ENCODE peak calls at places on chromosomes 12 and 14, in ten cellular contexts. One of them, this sample, is unnamed.

GRCh38 chr12:104656921-104657320 is 200.2 kb downstream of the CHST11 start:
- DNase-seq in lower lobe of right lung: no peak
- DNase-seq in nephron progenitor cell: no peak
- DNase-seq in GM10248: no peak
- DNase-seq in transverse colon: no peak
- DNase-seq in HFF-Myc: no peak
- DNase-seq in A673: no peak
- DNase-seq in GM13976: no peak
- DNase-seq in upper lobe of right lung: no peak
- DNase-seq in kidney epithelial cell: no peak
- DNase-seq in this sample: no peak

GRCh38 chr14:49549881-49550280 is 36.3 kb downstream of the RPS29 start:
- DNase-seq in A673: peak; percentile 21
- DNase-seq in upper lobe of right lung: no peak
- DNase-seq in transverse colon: no peak
- DNase-seq in lower lobe of right lung: no peak
- DNase-seq in HFF-Myc: no peak
- DNase-seq in nephron progenitor cell: no peak
- DNase-seq in kidney epithelial cell: peak; percentile 56
- DNase-seq in GM13976: no peak
- DNase-seq in GM10248: no peak
- DNase-seq in this sample: no peak

GRCh38 chr14:86015916-86016315 is 486.0 kb downstream of the FLRT2 start:
- DNase-seq in kidney epithelial cell: no peak
- DNase-seq in GM10248: no peak
- DNase-seq in lower lobe of right lung: no peak
- DNase-seq in transverse colon: no peak
- DNase-seq in upper lobe of right lung: no peak
- DNase-seq in GM13976: no peak
- DNase-seq in HFF-Myc: no peak
- DNase-seq in nephron progenitor cell: no peak
- DNase-seq in A673: no peak
- DNase-seq in this sample: no peak

GRCh38 chr12:121917950-121918678 is at the start of gene CFAP251:
- DNase-seq in GM13976: peak; percentile 97
- DNase-seq in upper lobe of right lung: peak; percentile 99
- DNase-seq in GM10248: peak; percentile 97
- DNase-seq in lower lobe of right lung: peak; percentile 100
- DNase-seq in A673: peak; percentile 98
- DNase-seq in transverse colon: peak; percentile 99
- DNase-seq in nephron progenitor cell: peak; percentile 92
- DNase-seq in HFF-Myc: peak; percentile 47
- DNase-seq in kidney epithelial cell: no peak
- DNase-seq in this sample: peak; percentile 93

GRCh38 chr12:85866929-85867776 is 6.9 kb upstream of the NTS start:
- DNase-seq in GM10248: peak; percentile 55
- DNase-seq in kidney epithelial cell: peak; percentile 19
- DNase-seq in HFF-Myc: peak; percentile 11
- DNase-seq in transverse colon: no peak
- DNase-seq in nephron progenitor cell: no peak
- DNase-seq in A673: peak; percentile 82
- DNase-seq in GM13976: peak; percentile 51
- DNase-seq in lower lobe of right lung: no peak
- DNase-seq in upper lobe of right lung: no peak
- DNase-seq in this sample: peak; percentile 58

GRCh38 chr14:68789798-68790655 is 2.8 kb downstream of the ZFP36L1 start:
- DNase-seq in lower lobe of right lung: no peak
- DNase-seq in nephron progenitor cell: no peak
- DNase-seq in kidney epithelial cell: no peak
- DNase-seq in HFF-Myc: no peak
- DNase-seq in GM10248: no peak
- DNase-seq in upper lobe of right lung: peak; percentile 71
- DNase-seq in GM13976: no peak
- DNase-seq in transverse colon: peak; percentile 33
- DNase-seq in A673: no peak
- DNase-seq in this sample: no peak

GRCh38 chr14:57199911-57200310 is 68.8 kb downstream of the EXOC5 start:
- DNase-seq in lower lobe of right lung: no peak
- DNase-seq in HFF-Myc: no peak
- DNase-seq in GM13976: no peak
- DNase-seq in A673: no peak
- DNase-seq in upper lobe of right lung: no peak
- DNase-seq in transverse colon: no peak
- DNase-seq in nephron progenitor cell: no peak
- DNase-seq in kidney epithelial cell: peak; percentile 29
- DNase-seq in GM10248: no peak
- DNase-seq in this sample: no peak

GRCh38 chr12:52191841-52192791 is at the start of gene KRT80:
- DNase-seq in kidney epithelial cell: peak; percentile 99
- DNase-seq in HFF-Myc: peak; percentile 98
- DNase-seq in transverse colon: peak; percentile 84
- DNase-seq in upper lobe of right lung: peak; percentile 90
- DNase-seq in GM10248: no peak
- DNase-seq in nephron progenitor cell: no peak
- DNase-seq in lower lobe of right lung: peak; percentile 87
- DNase-seq in A673: peak; percentile 97
- DNase-seq in GM13976: no peak
- DNase-seq in this sample: no peak

GRCh38 chr14:60862283-60862682 is 118.6 kb downstream of the TRMT5 start:
- DNase-seq in transverse colon: peak; percentile 82
- DNase-seq in nephron progenitor cell: no peak
- DNase-seq in A673: peak; percentile 53
- DNase-seq in GM13976: no peak
- DNase-seq in HFF-Myc: peak; percentile 32
- DNase-seq in kidney epithelial cell: no peak
- DNase-seq in upper lobe of right lung: no peak
- DNase-seq in lower lobe of right lung: no peak
- DNase-seq in GM10248: no peak
- DNase-seq in this sample: no peak

GRCh38 chr14:52350445-52350844 is 36.3 kb downstream of the PTGER2 start:
- DNase-seq in upper lobe of right lung: no peak
- DNase-seq in lower lobe of right lung: no peak
- DNase-seq in GM10248: no peak
- DNase-seq in GM13976: no peak
- DNase-seq in nephron progenitor cell: no peak
- DNase-seq in kidney epithelial cell: no peak
- DNase-seq in HFF-Myc: no peak
- DNase-seq in A673: no peak
- DNase-seq in transverse colon: no peak
- DNase-seq in this sample: no peak

GRCh38 chr14:59332727-59333126 is 132.5 kb downstream of the GPR135 start:
- DNase-seq in lower lobe of right lung: no peak
- DNase-seq in HFF-Myc: no peak
- DNase-seq in upper lobe of right lung: no peak
- DNase-seq in transverse colon: no peak
- DNase-seq in GM13976: no peak
- DNase-seq in GM10248: no peak
- DNase-seq in A673: no peak
- DNase-seq in kidney epithelial cell: no peak
- DNase-seq in nephron progenitor cell: no peak
- DNase-seq in this sample: no peak

GRCh38 chr12:111126331-111126730 is 206.0 kb upstream of the MYL2 start:
- DNase-seq in A673: no peak
- DNase-seq in transverse colon: no peak
- DNase-seq in GM10248: no peak
- DNase-seq in lower lobe of right lung: no peak
- DNase-seq in kidney epithelial cell: no peak
- DNase-seq in nephron progenitor cell: no peak
- DNase-seq in upper lobe of right lung: no peak
- DNase-seq in HFF-Myc: no peak
- DNase-seq in GM13976: no peak
- DNase-seq in this sample: no peak

GRCh38 chr14:105842105-105842504 is 315.7 kb downstream of the TMEM121 start:
- DNase-seq in lower lobe of right lung: no peak
- DNase-seq in transverse colon: no peak
- DNase-seq in nephron progenitor cell: no peak
- DNase-seq in A673: no peak
- DNase-seq in GM13976: no peak
- DNase-seq in HFF-Myc: no peak
- DNase-seq in upper lobe of right lung: no peak
- DNase-seq in GM10248: no peak
- DNase-seq in kidney epithelial cell: no peak
- DNase-seq in this sample: no peak

GRCh38 chr12:63906876-63907275 is 62.4 kb downstream of the SRGAP1 start:
- DNase-seq in transverse colon: no peak
- DNase-seq in GM13976: no peak
- DNase-seq in lower lobe of right lung: no peak
- DNase-seq in A673: no peak
- DNase-seq in upper lobe of right lung: no peak
- DNase-seq in nephron progenitor cell: no peak
- DNase-seq in HFF-Myc: no peak
- DNase-seq in GM10248: no peak
- DNase-seq in kidney epithelial cell: no peak
- DNase-seq in this sample: no peak

GRCh38 chr12:19892186-19892585 is 452.9 kb downstream of the AEBP2 start:
- DNase-seq in kidney epithelial cell: no peak
- DNase-seq in transverse colon: no peak
- DNase-seq in HFF-Myc: no peak
- DNase-seq in upper lobe of right lung: no peak
- DNase-seq in GM10248: no peak
- DNase-seq in A673: peak; percentile 52
- DNase-seq in nephron progenitor cell: no peak
- DNase-seq in lower lobe of right lung: no peak
- DNase-seq in GM13976: no peak
- DNase-seq in this sample: no peak

GRCh38 chr12:89504560-89505346 is 19.8 kb downstream of the GALNT4 start:
- DNase-seq in upper lobe of right lung: no peak
- DNase-seq in GM10248: no peak
- DNase-seq in lower lobe of right lung: no peak
- DNase-seq in transverse colon: no peak
- DNase-seq in A673: no peak
- DNase-seq in kidney epithelial cell: no peak
- DNase-seq in HFF-Myc: no peak
- DNase-seq in nephron progenitor cell: no peak
- DNase-seq in GM13976: no peak
- DNase-seq in this sample: no peak

GRCh38 chr12:26370098-26370497 is 174.7 kb downstream of the SSPN start:
- DNase-seq in kidney epithelial cell: no peak
- DNase-seq in GM10248: no peak
- DNase-seq in A673: no peak
- DNase-seq in HFF-Myc: no peak
- DNase-seq in nephron progenitor cell: no peak
- DNase-seq in lower lobe of right lung: no peak
- DNase-seq in transverse colon: no peak
- DNase-seq in GM13976: no peak
- DNase-seq in upper lobe of right lung: no peak
- DNase-seq in this sample: no peak

GRCh38 chr14:21589317-21589716 is 9.4 kb upstream of the OR10G3 start:
- DNase-seq in transverse colon: no peak
- DNase-seq in HFF-Myc: no peak
- DNase-seq in A673: no peak
- DNase-seq in kidney epithelial cell: no peak
- DNase-seq in GM10248: no peak
- DNase-seq in lower lobe of right lung: no peak
- DNase-seq in nephron progenitor cell: no peak
- DNase-seq in GM13976: no peak
- DNase-seq in upper lobe of right lung: no peak
- DNase-seq in this sample: no peak
- TF ChIP-seq CTCF in transverse colon: no peak
- TF ChIP-seq CTCF in HFF-Myc: no peak
- TF ChIP-seq CTCF in A673: no peak
- TF ChIP-seq CTCF in kidney epithelial cell: no peak
- TF ChIP-seq CTCF in GM10248: no peak
- TF ChIP-seq CTCF in lower lobe of right lung: no peak
- TF ChIP-seq CTCF in nephron progenitor cell: no peak
- TF ChIP-seq CTCF in GM13976: no peak
- TF ChIP-seq CTCF in upper lobe of right lung: no peak
- TF ChIP-seq CTCF in this sample: no peak

GRCh38 chr14:38808734-38809455 is 294.1 kb downstream of the SEC23A start:
- DNase-seq in A673: peak; percentile 3
- DNase-seq in nephron progenitor cell: no peak
- DNase-seq in transverse colon: peak; percentile 86
- DNase-seq in GM10248: no peak
- DNase-seq in upper lobe of right lung: no peak
- DNase-seq in lower lobe of right lung: no peak
- DNase-seq in HFF-Myc: no peak
- DNase-seq in GM13976: no peak
- DNase-seq in kidney epithelial cell: no peak
- DNase-seq in this sample: no peak
- TF ChIP-seq CTCF in A673: peak; percentile 19
- TF ChIP-seq CTCF in nephron progenitor cell: no peak
- TF ChIP-seq CTCF in transverse colon: peak; percentile 21
- TF ChIP-seq CTCF in GM10248: no peak
- TF ChIP-seq CTCF in upper lobe of right lung: no peak
- TF ChIP-seq CTCF in lower lobe of right lung: no peak
- TF ChIP-seq CTCF in HFF-Myc: peak; percentile 15
- TF ChIP-seq CTCF in GM13976: no peak
- TF ChIP-seq CTCF in kidney epithelial cell: peak; percentile 7
- TF ChIP-seq CTCF in this sample: peak; percentile 15

DNA sequence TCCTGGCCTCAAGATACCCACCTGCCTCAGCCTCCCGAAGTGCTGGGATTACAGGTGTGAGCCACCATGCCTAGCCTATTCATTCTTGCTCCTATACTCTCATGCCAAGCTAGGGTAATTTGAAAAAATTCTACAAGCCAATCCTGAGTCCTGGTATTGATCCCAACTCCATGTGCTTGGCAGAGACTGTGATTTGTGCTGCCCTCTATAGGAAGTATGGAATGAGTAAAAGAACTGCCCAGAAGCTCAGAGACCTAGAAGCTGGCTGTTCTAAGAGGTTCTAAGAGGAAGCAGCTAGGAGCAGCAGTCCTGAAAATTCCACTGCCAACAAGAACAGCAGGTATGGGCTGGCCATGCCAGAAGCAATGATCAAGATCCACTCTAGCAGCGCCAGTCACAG is 402.5 kb downstream of the PCNX1 start:
- DNase-seq in A673: no peak
- DNase-seq in lower lobe of right lung: no peak
- DNase-seq in kidney epithelial cell: no peak
- DNase-seq in GM13976: no peak
- DNase-seq in nephron progenitor cell: no peak
- DNase-seq in upper lobe of right lung: no peak
- DNase-seq in GM10248: no peak
- DNase-seq in transverse colon: no peak
- DNase-seq in HFF-Myc: no peak
- DNase-seq in this sample: no peak
- TF ChIP-seq CTCF in A673: peak; percentile 49
- TF ChIP-seq CTCF in lower lobe of right lung: no peak
- TF ChIP-seq CTCF in kidney epithelial cell: no peak
- TF ChIP-seq CTCF in GM13976: no peak
- TF ChIP-seq CTCF in nephron progenitor cell: no peak
- TF ChIP-seq CTCF in upper lobe of right lung: no peak
- TF ChIP-seq CTCF in GM10248: no peak
- TF ChIP-seq CTCF in transverse colon: peak; percentile 3
- TF ChIP-seq CTCF in HFF-Myc: peak; percentile 23
- TF ChIP-seq CTCF in this sample: no peak

DNA sequence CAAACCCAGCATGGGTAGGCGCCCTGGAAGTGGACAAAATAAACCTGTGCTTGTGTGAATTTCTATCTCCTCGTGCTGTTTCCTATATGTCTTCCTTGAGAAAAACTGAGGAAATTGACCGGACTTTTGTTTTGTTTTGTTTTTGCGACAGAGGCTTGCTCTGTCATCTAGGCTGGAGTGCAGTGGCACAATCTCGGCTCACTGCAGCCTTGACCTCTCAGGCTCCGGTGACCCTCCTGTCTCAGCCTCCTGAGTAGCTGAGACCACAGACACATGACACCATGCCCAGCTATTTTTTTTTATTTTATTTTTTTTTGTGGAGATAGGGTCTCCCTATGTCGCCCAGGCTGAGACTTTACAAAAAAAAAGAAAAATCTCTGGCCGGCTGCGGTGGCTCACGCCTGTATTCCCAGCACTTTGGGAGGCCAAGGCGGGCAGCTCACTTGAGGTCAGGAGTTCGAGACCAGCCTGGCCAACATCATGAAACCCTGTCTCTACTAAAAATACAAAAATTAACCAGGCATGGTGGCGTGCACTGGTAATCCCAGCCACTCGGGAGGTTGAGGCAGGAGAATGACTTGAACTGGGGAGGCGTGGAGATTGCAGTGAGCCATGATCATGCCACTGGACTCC is 22.5 kb upstream of the MIA2 start:
- DNase-seq in GM10248: no peak
- DNase-seq in upper lobe of right lung: no peak
- DNase-seq in GM13976: no peak
- DNase-seq in A673: no peak
- DNase-seq in nephron progenitor cell: no peak
- DNase-seq in HFF-Myc: no peak
- DNase-seq in kidney epithelial cell: no peak
- DNase-seq in transverse colon: no peak
- DNase-seq in lower lobe of right lung: no peak
- DNase-seq in this sample: no peak
- TF ChIP-seq CTCF in GM10248: no peak
- TF ChIP-seq CTCF in upper lobe of right lung: no peak
- TF ChIP-seq CTCF in GM13976: no peak
- TF ChIP-seq CTCF in A673: no peak
- TF ChIP-seq CTCF in nephron progenitor cell: no peak
- TF ChIP-seq CTCF in HFF-Myc: no peak
- TF ChIP-seq CTCF in kidney epithelial cell: no peak
- TF ChIP-seq CTCF in transverse colon: no peak
- TF ChIP-seq CTCF in lower lobe of right lung: no peak
- TF ChIP-seq CTCF in this sample: no peak